ENCODE peak calls at places on chromosomes 16 and 17, in seven cellular contexts. Q, D, W, N, Y, H and U are unnamed samples.

GRCh38 chr17:62164712-62165377 is 99.8 kb upstream of the MED13 start:
- DNase-seq in Q (no peak), D (no peak), W (no peak), N (no peak), Y (no peak), H (no peak), U (no peak)

GRCh38 chr17:81483085-81483861 is 29.3 kb downstream of the ACTG1 start:
- DNase-seq in Q (peak; percentile 71), D (no peak), W (peak; percentile 58), N (peak; percentile 68), Y (peak; percentile 76), H (no peak), U (no peak)

GRCh38 chr16:57638381-57638780 is 10.0 kb downstream of the ADGRG1 start:
- DNase-seq in Q (no peak), D (no peak), W (no peak), N (no peak), Y (no peak), H (no peak), U (no peak)

GRCh38 chr17:57440522-57441269 is 184.4 kb downstream of the MSI2 start:
- DNase-seq in Q (peak; percentile 75), D (no peak), W (peak; percentile 81), N (peak; percentile 74), Y (peak; percentile 66), H (peak; percentile 89), U (no peak)

GRCh38 chr17:49823614-49824013 is 24.3 kb downstream of the TAC4 start:
- DNase-seq in Q (no peak), D (no peak), W (no peak), N (no peak), Y (no peak), H (no peak), U (no peak)

GRCh38 chr16:19559242-19559910 is 3.9 kb downstream of the VPS35L start:
- DNase-seq in Q (no peak), D (no peak), W (peak; percentile 71), N (peak; percentile 10), Y (no peak), H (peak; percentile 20), U (no peak)

GRCh38 chr17:393806-394717 is 41.5 kb upstream of the RPH3AL start:
- DNase-seq in Q (no peak), D (no peak), W (no peak), N (no peak), Y (no peak), H (no peak), U (no peak)

GRCh38 chr17:4514206-4514605 is 15.5 kb downstream of the SPNS2 start:
- DNase-seq in Q (no peak), D (peak; percentile 47), W (peak; percentile 40), N (no peak), Y (no peak), H (no peak), U (no peak)

GRCh38 chr17:80119839-80120238 is 18.5 kb downstream of the GAA start:
- DNase-seq in Q (no peak), D (no peak), W (no peak), N (no peak), Y (no peak), H (no peak), U (no peak)

GRCh38 chr17:52235416-52235960 is 77.0 kb upstream of the CA10 start:
- DNase-seq in Q (peak; percentile 29), D (no peak), W (no peak), N (no peak), Y (no peak), H (peak; percentile 86), U (no peak)

GRCh38 chr16:66621973-66622372 is 17.5 kb downstream of the CMTM3 start:
- DNase-seq in Q (no peak), D (no peak), W (no peak), N (no peak), Y (no peak), H (peak; percentile 23), U (no peak)

GRCh38 chr16:69286941-69287713 is 24.0 kb upstream of the VPS4A start:
- DNase-seq in Q (no peak), D (no peak), W (peak; percentile 54), N (no peak), Y (no peak), H (peak; percentile 31), U (no peak)

GRCh38 chr16:85569615-85570212 is 43.4 kb upstream of the GSE1 start:
- DNase-seq in Q (no peak), D (no peak), W (no peak), N (no peak), Y (no peak), H (peak; percentile 27), U (no peak)

GRCh38 chr16:85569039-85569614 is 44.0 kb upstream of the GSE1 start:
- DNase-seq in Q (no peak), D (no peak), W (no peak), N (no peak), Y (no peak), H (no peak), U (no peak)

GRCh38 chr16:85570735-85571562 is 42.2 kb upstream of the GSE1 start:
- DNase-seq in Q (no peak), D (no peak), W (no peak), N (no peak), Y (no peak), H (no peak), U (no peak)

GRCh38 chr16:85571563-85571812 is 41.6 kb upstream of the GSE1 start:
- DNase-seq in Q (no peak), D (no peak), W (no peak), N (no peak), Y (no peak), H (no peak), U (no peak)

GRCh38 chr16:85570213-85570734 is 42.8 kb upstream of the GSE1 start:
- DNase-seq in Q (no peak), D (no peak), W (no peak), N (no peak), Y (no peak), H (peak; percentile 45), U (no peak)
- TF ChIP-seq CTCF in Q (no peak), D (no peak), W (no peak), N (no peak), Y (no peak), H (no peak), U (no peak)

GRCh38 chr17:9577402-9577709 is 914 bp downstream of the CFAP52 start:
- DNase-seq in Q (no peak), D (no peak), W (no peak), N (no peak), Y (no peak), H (no peak), U (no peak)
- TF ChIP-seq CTCF in Q (no peak), D (no peak), W (no peak), N (no peak), Y (no peak), H (no peak), U (no peak)

GRCh38 chr16:815861-816260 is 15.3 kb upstream of the GNG13 start:
- DNase-seq in Q (no peak), D (no peak), W (no peak), N (no peak), Y (no peak), H (no peak), U (no peak)

GRCh38 chr16:817001-817906 is 16.7 kb upstream of the GNG13 start:
- DNase-seq in Q (no peak), D (no peak), W (no peak), N (no peak), Y (no peak), H (no peak), U (no peak)

GRCh38 chr16:813204-813915 is 12.8 kb upstream of the GNG13 start:
- DNase-seq in Q (peak; percentile 84), D (no peak), W (peak; percentile 86), N (peak; percentile 81), Y (no peak), H (no peak), U (peak; percentile 78)

GRCh38 chr16:814974-815373 is 14.4 kb upstream of the GNG13 start:
- DNase-seq in Q (no peak), D (no peak), W (no peak), N (no peak), Y (no peak), H (no peak), U (no peak)

DNA sequence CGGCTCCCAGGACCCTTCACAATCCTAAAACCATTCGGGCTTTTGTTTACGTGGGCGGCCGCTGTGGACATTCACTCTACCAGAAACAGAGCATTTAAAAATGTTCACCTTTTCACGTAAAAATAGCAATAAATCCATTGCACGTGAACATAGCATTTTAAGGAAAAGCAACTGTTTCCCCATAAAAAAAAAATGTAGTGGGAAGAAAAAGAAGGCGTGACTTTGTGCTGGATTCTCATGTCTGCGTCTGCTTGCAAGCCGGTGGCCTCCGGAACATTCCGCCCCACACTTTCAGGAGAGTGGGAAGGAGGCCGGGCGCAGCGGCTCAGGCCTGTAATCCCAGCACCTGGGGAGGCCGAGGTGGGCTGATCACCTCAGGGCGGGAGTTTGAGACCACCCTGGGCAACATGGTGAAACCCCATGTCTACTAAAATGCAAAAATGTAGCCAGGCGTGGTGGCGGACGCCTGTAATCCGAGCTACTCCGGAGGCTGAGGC is 13.4 kb upstream of the GNG13 start:
- DNase-seq in Q (no peak), D (no peak), W (no peak), N (no peak), Y (no peak), H (no peak), U (no peak)
- TF ChIP-seq CTCF in Q (no peak), D (peak; percentile 11), W (no peak), N (no peak), Y (no peak), H (no peak), U (peak; percentile 2)

GRCh38 chr16:20853076-20853597 is 46.8 kb downstream of the REXO5 start:
- DNase-seq in Q (no peak), D (no peak), W (no peak), N (no peak), Y (no peak), H (no peak), U (no peak)

GRCh38 chr16:20849587-20850390 is 43.5 kb downstream of the REXO5 start:
- DNase-seq in Q (peak; percentile 83), D (peak; percentile 32), W (peak; percentile 68), N (peak; percentile 81), Y (no peak), H (peak; percentile 59), U (peak; percentile 72)

GRCh38 chr16:20850981-20851380 is 44.7 kb downstream of the REXO5 start:
- DNase-seq in Q (no peak), D (no peak), W (no peak), N (no peak), Y (no peak), H (no peak), U (no peak)

GRCh38 chr16:20853981-20854620 is 46.1 kb downstream of the DCUN1D3 start:
- DNase-seq in Q (no peak), D (no peak), W (no peak), N (no peak), Y (no peak), H (no peak), U (no peak)

DNA sequence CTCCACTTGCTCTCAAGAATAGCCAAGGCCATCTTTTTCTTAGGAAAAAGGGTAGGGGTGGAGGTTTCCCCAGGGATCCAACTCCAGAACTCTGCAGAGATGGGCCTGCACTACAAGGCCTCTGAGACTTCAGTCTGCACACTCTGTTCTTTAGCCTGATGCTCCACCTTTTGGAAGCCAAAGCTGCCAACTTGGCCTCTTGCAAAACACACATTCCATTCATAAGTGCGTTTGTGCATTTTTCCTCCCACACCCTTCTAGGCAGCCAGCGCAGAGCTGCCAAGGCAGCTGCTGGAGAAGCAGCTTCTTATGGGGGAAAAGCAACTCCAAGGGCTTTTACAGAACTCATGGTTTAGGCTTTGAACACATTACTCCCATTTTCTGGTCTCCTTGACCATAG is 45.3 kb downstream of the REXO5 start:
- DNase-seq in Q (no peak), D (no peak), W (no peak), N (no peak), Y (peak; percentile 64), H (peak; percentile 83), U (no peak)
- TF ChIP-seq CTCF in Q (no peak), D (no peak), W (no peak), N (no peak), Y (no peak), H (no peak), U (no peak)